ENCODE peak calls at places on chromosome 18, in five cellular contexts. C is GM10248, Z is WERI-Rb-1, K is adrenal gland, B is HFFc6. W is an unnamed sample.
A peak's percentile ranks its signal among the peaks of the same experiment; 100 is the strongest.

GRCh38 chr18:74252032-74252380 is 39.8 kb downstream of the CYB5A start:
- DNase-seq in C (no peak), Z (no peak), K (no peak), B (peak; percentile 55), W (no peak)

GRCh38 chr18:74819433-74820059 is 221.9 kb downstream of the ZNF407 start:
- DNase-seq in C (no peak), Z (peak; percentile 65), K (no peak), B (no peak), W (peak; percentile 5)

GRCh38 chr18:55097406-55098170 is 138.3 kb upstream of the CCDC68 start:
- DNase-seq in C (no peak), Z (peak; percentile 22), K (peak; percentile 51), B (peak; percentile 43), W (no peak)

GRCh38 chr18:79479761-79480161 is 84.0 kb downstream of the NFATC1 start:
- DNase-seq in C (no peak), Z (no peak), K (no peak), B (no peak), W (no peak)

GRCh38 chr18:62999921-63000320 is 284.6 kb downstream of the PHLPP1 start:
- DNase-seq in C (no peak), Z (no peak), K (no peak), B (no peak), W (no peak)

GRCh38 chr18:318791-319291 is 51.0 kb upstream of the THOC1 start:
- DNase-seq in C (no peak), Z (no peak), K (no peak), B (no peak), W (no peak)

GRCh38 chr18:27967938-27968803 is 208.8 kb downstream of the CDH2 start:
- DNase-seq in C (no peak), Z (no peak), K (no peak), B (no peak), W (no peak)

GRCh38 chr18:64134044-64134757 is 14.7 kb downstream of the LINC00305 start:
- DNase-seq in C (no peak), Z (no peak), K (no peak), B (no peak), W (no peak)

GRCh38 chr18:4405965-4406364 is 49.1 kb downstream of the DLGAP1 start:
- DNase-seq in C (no peak), Z (no peak), K (no peak), B (no peak), W (no peak)

GRCh38 chr18:58496231-58496630 is 132.7 kb downstream of the ALPK2 start:
- DNase-seq in C (no peak), Z (no peak), K (no peak), B (no peak), W (no peak)

GRCh38 chr18:293557-293956 is 25.7 kb upstream of the THOC1 start:
- DNase-seq in C (no peak), Z (no peak), K (no peak), B (peak; percentile 4), W (no peak)

GRCh38 chr18:66872277-66872676 is 268.4 kb upstream of the CDH19 start:
- DNase-seq in C (no peak), Z (no peak), K (no peak), B (no peak), W (no peak)

GRCh38 chr18:22486667-22487066 is 69.0 kb upstream of the CTAGE1 start:
- DNase-seq in C (no peak), Z (no peak), K (no peak), B (no peak), W (no peak)

GRCh38 chr18:58186258-58186948 is 142.4 kb downstream of the NEDD4L start:
- DNase-seq in C (no peak), Z (no peak), K (peak; percentile 42), B (peak; percentile 90), W (no peak)

GRCh38 chr18:26091047-26091630 is 726 bp upstream of the SS18 start:
- DNase-seq in C (peak; percentile 66), Z (no peak), K (peak; percentile 79), B (no peak), W (no peak)

GRCh38 chr18:77118256-77119090 is 14.1 kb downstream of the MBP start:
- DNase-seq in C (no peak), Z (no peak), K (no peak), B (no peak), W (no peak)

GRCh38 chr18:37533647-37534565 is 31.7 kb downstream of the CELF4 start:
- DNase-seq in C (no peak), Z (peak; percentile 20), K (no peak), B (peak; percentile 4), W (no peak)
- TF ChIP-seq CTCF in C (no peak), Z (peak; percentile 47), K (no peak), B (peak; percentile 65), W (peak; percentile 40)

DNA sequence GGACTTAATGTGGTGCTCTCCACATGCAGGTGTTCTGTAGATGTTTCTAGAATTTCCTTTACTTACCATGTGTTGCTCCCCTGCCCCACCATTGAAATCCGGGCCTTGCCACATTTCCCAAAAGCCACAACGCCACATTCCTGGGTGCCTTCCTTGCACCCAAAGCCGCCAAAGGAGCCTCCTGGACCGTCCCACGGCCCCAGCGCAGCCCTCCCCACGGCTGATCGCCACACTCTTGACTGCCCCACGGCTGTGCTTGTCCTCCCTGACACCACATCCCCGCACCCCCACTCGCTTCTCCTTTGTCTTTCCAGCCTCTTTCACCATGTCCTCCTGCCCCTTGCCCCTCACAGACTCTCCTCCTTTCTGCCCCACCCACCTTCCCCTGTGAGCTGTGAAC is 40.2 kb upstream of the CHMP1B start:
- DNase-seq in C (no peak), Z (no peak), K (no peak), B (no peak), W (no peak)
- TF ChIP-seq CTCF in C (no peak), Z (no peak), K (no peak), B (no peak), W (no peak)

GRCh38 chr18:59839931-59840685 is 59.7 kb upstream of the PMAIP1 start:
- DNase-seq in C (no peak), Z (no peak), K (no peak), B (no peak), W (no peak)
- TF ChIP-seq CTCF in C (no peak), Z (no peak), K (no peak), B (peak; percentile 67), W (peak; percentile 26)

GRCh38 chr18:35511833-35512232 is 14.1 kb upstream of the INO80C start:
- DNase-seq in C (no peak), Z (no peak), K (no peak), B (no peak), W (no peak)
- TF ChIP-seq CTCF in C (peak; percentile 16), Z (peak; percentile 31), K (no peak), B (no peak), W (no peak)

DNA sequence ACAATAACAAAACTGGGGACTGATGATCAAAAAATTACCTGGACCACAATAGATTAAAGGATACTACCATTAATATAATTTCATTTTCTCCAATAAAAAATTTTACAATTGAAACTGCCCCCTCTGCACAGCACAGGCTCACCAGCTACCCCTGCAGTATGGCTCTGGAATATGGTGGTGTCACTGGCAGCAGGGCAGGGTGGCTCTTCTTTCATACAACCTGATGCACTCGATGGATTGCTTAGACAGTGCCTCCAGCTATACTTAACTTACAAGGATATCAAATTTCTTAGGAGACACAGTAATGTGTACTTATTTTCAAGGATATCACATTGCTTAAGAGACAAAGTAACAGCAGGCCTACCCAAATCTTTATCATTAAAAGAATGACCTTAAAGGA is 124.0 kb downstream of the PRELID3A start:
- DNase-seq in C (no peak), Z (no peak), K (no peak), B (peak; percentile 17), W (no peak)
- TF ChIP-seq CTCF in C (no peak), Z (peak; percentile 44), K (no peak), B (peak; percentile 37), W (no peak)

DNA sequence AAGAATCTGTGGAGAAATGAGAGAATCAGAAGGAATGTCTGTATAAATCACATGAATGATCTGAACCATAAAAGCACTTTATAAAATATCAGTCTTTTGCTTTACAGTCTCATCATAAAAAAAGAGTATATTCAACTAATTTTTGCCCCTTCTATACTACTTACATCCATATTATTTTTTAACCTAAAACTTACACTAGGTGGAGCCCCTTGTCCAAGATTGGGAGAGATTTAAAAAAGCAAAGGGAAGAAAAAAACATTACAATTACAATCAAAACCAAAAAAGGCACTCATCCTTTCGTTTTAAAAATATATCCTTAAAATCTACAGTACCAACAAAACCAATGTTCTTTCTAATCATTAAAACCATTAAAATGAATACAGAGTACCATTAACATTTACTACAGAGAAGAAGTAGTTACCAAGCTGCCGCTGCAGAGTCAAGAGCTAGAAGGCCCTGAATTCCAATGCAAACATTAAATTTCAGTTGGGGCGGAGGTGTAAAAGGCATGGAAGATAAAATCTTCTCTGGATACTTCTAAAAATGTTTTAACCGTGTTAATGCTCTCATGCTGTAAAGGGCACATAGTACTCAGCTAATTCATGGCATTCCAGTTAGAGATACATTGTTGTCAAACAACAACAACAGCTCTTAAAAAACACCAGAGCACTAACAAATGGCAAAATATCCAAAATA is 56.7 kb upstream of the EPB41L3 start:
- DNase-seq in C (no peak), Z (no peak), K (no peak), B (no peak), W (no peak)
- TF ChIP-seq CTCF in C (peak; percentile 14), Z (no peak), K (peak; percentile 33), B (peak; percentile 54), W (peak; percentile 75)

GRCh38 chr18:48412339-48412929 is 3.3 kb upstream of the ZBTB7C start:
- DNase-seq in C (peak; percentile 34), Z (peak; percentile 64), K (peak; percentile 42), B (no peak), W (peak; percentile 38)
- TF ChIP-seq CTCF in C (peak; percentile 50), Z (peak; percentile 80), K (peak; percentile 58), B (peak; percentile 77), W (peak; percentile 78)

GRCh38 chr18:2823202-2823601 is 23.6 kb upstream of the EMILIN2 start:
- DNase-seq in C (no peak), Z (no peak), K (no peak), B (no peak), W (no peak)

GRCh38 chr18:2822213-2822612 is 24.6 kb upstream of the EMILIN2 start:
- DNase-seq in C (no peak), Z (no peak), K (no peak), B (no peak), W (no peak)

GRCh38 chr18:2824865-2825264 is 21.9 kb upstream of the EMILIN2 start:
- DNase-seq in C (no peak), Z (no peak), K (no peak), B (no peak), W (no peak)

GRCh38 chr18:2823966-2824365 is 22.8 kb upstream of the EMILIN2 start:
- DNase-seq in C (no peak), Z (no peak), K (no peak), B (no peak), W (no peak)

DNA sequence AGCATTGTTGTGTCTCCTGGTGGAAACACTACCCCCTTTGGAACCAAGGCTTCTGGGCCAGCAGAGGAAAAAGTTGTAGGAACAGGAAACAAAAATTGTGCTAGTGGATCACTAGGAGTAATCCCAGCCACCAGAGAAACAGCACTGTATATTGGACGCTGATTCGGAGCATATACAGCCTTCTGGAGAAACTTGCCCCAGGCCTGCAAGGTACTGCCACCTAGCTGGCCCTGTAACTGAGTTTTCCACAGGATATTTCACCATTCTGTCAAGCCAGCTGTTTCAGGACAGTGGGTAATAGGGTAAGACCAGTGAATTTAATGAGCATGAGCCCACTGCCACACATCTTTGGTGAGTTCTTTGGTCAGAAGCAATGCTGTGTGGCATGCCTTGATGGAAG is 25.1 kb upstream of the EMILIN2 start:
- DNase-seq in C (no peak), Z (no peak), K (no peak), B (no peak), W (no peak)
- TF ChIP-seq CTCF in C (no peak), Z (no peak), K (no peak), B (no peak), W (no peak)

W was measured in neural crest cell.